ENCODE peak calls at places on chromosomes 1 and 21, in ten cellular contexts. One of them, this sample, is unnamed.

GRCh38 chr1:110383311-110383990 is 7.4 kb downstream of the SLC16A4 start:
- DNase-seq in lower leg skin: no peak
- DNase-seq in cardiac fibroblast: peak
- DNase-seq in fibroblast of the aortic adventitia: peak
- DNase-seq in hepatocyte: no peak
- DNase-seq in CD8-positive, alpha-beta T cell: no peak
- DNase-seq in PC-3: peak
- DNase-seq in tibial artery: no peak
- DNase-seq in thoracic aorta: no peak
- DNase-seq in tibial nerve: no peak
- DNase-seq in this sample: no peak

GRCh38 chr1:47725732-47726495 is 271.3 kb downstream of the TRABD2B start:
- DNase-seq in tibial artery: peak
- DNase-seq in fibroblast of the aortic adventitia: peak
- DNase-seq in tibial nerve: peak
- DNase-seq in CD8-positive, alpha-beta T cell: peak
- DNase-seq in hepatocyte: peak
- DNase-seq in lower leg skin: peak
- DNase-seq in cardiac fibroblast: peak
- DNase-seq in PC-3: peak
- DNase-seq in thoracic aorta: no peak
- DNase-seq in this sample: peak

GRCh38 chr1:56189946-56190920 is 389.1 kb downstream of the PLPP3 start:
- DNase-seq in CD8-positive, alpha-beta T cell: no peak
- DNase-seq in cardiac fibroblast: no peak
- DNase-seq in thoracic aorta: no peak
- DNase-seq in hepatocyte: no peak
- DNase-seq in tibial artery: no peak
- DNase-seq in tibial nerve: no peak
- DNase-seq in fibroblast of the aortic adventitia: no peak
- DNase-seq in lower leg skin: no peak
- DNase-seq in PC-3: no peak
- DNase-seq in this sample: peak

GRCh38 chr1:54600947-54601725 is 22.2 kb downstream of the FAM151A start:
- DNase-seq in thoracic aorta: no peak
- DNase-seq in hepatocyte: no peak
- DNase-seq in lower leg skin: no peak
- DNase-seq in CD8-positive, alpha-beta T cell: no peak
- DNase-seq in tibial nerve: no peak
- DNase-seq in PC-3: no peak
- DNase-seq in tibial artery: no peak
- DNase-seq in cardiac fibroblast: no peak
- DNase-seq in fibroblast of the aortic adventitia: no peak
- DNase-seq in this sample: no peak

GRCh38 chr1:45785583-45785982 is 17.8 kb upstream of the MAST2 start:
- DNase-seq in cardiac fibroblast: no peak
- DNase-seq in CD8-positive, alpha-beta T cell: peak
- DNase-seq in thoracic aorta: no peak
- DNase-seq in fibroblast of the aortic adventitia: no peak
- DNase-seq in PC-3: no peak
- DNase-seq in hepatocyte: no peak
- DNase-seq in lower leg skin: no peak
- DNase-seq in tibial artery: no peak
- DNase-seq in tibial nerve: no peak
- DNase-seq in this sample: no peak

GRCh38 chr1:63651110-63651776 is 58.0 kb downstream of the PGM1 start:
- DNase-seq in hepatocyte: no peak
- DNase-seq in tibial artery: no peak
- DNase-seq in PC-3: peak
- DNase-seq in CD8-positive, alpha-beta T cell: no peak
- DNase-seq in cardiac fibroblast: peak
- DNase-seq in lower leg skin: no peak
- DNase-seq in fibroblast of the aortic adventitia: peak
- DNase-seq in thoracic aorta: no peak
- DNase-seq in tibial nerve: no peak
- DNase-seq in this sample: no peak

GRCh38 chr1:51926171-51926812 is 47.8 kb upstream of the NRDC start:
- DNase-seq in thoracic aorta: no peak
- DNase-seq in tibial artery: no peak
- DNase-seq in hepatocyte: no peak
- DNase-seq in lower leg skin: no peak
- DNase-seq in PC-3: peak
- DNase-seq in fibroblast of the aortic adventitia: peak
- DNase-seq in cardiac fibroblast: peak
- DNase-seq in tibial nerve: no peak
- DNase-seq in CD8-positive, alpha-beta T cell: no peak
- DNase-seq in this sample: no peak

GRCh38 chr1:4690951-4691675 is 36.7 kb downstream of the AJAP1 start:
- DNase-seq in cardiac fibroblast: no peak
- DNase-seq in hepatocyte: no peak
- DNase-seq in PC-3: peak
- DNase-seq in CD8-positive, alpha-beta T cell: no peak
- DNase-seq in lower leg skin: no peak
- DNase-seq in tibial artery: no peak
- DNase-seq in fibroblast of the aortic adventitia: no peak
- DNase-seq in thoracic aorta: no peak
- DNase-seq in tibial nerve: no peak
- DNase-seq in this sample: no peak

GRCh38 chr21:45420623-45421041 is 15.7 kb downstream of the COL18A1 start:
- DNase-seq in CD8-positive, alpha-beta T cell: no peak
- DNase-seq in PC-3: no peak
- DNase-seq in tibial artery: no peak
- DNase-seq in fibroblast of the aortic adventitia: no peak
- DNase-seq in thoracic aorta: no peak
- DNase-seq in lower leg skin: no peak
- DNase-seq in cardiac fibroblast: no peak
- DNase-seq in hepatocyte: peak
- DNase-seq in tibial nerve: no peak
- DNase-seq in this sample: no peak

GRCh38 chr1:58065520-58065919 is 481.0 kb downstream of the OMA1 start:
- DNase-seq in CD8-positive, alpha-beta T cell: no peak
- DNase-seq in tibial nerve: no peak
- DNase-seq in lower leg skin: no peak
- DNase-seq in cardiac fibroblast: no peak
- DNase-seq in fibroblast of the aortic adventitia: no peak
- DNase-seq in thoracic aorta: no peak
- DNase-seq in tibial artery: no peak
- DNase-seq in hepatocyte: no peak
- DNase-seq in PC-3: no peak
- DNase-seq in this sample: peak

GRCh38 chr1:218394416-218394815 is 49.3 kb downstream of the TGFB2 start:
- DNase-seq in tibial nerve: no peak
- DNase-seq in CD8-positive, alpha-beta T cell: no peak
- DNase-seq in PC-3: no peak
- DNase-seq in cardiac fibroblast: no peak
- DNase-seq in thoracic aorta: no peak
- DNase-seq in tibial artery: no peak
- DNase-seq in lower leg skin: no peak
- DNase-seq in hepatocyte: no peak
- DNase-seq in fibroblast of the aortic adventitia: peak
- DNase-seq in this sample: no peak

GRCh38 chr1:220207406-220207805 is 64.8 kb downstream of the RAB3GAP2 start:
- DNase-seq in PC-3: no peak
- DNase-seq in tibial artery: no peak
- DNase-seq in lower leg skin: no peak
- DNase-seq in CD8-positive, alpha-beta T cell: no peak
- DNase-seq in tibial nerve: no peak
- DNase-seq in fibroblast of the aortic adventitia: no peak
- DNase-seq in hepatocyte: no peak
- DNase-seq in thoracic aorta: no peak
- DNase-seq in cardiac fibroblast: no peak
- DNase-seq in this sample: no peak

GRCh38 chr1:244341455-244342450 is 110.0 kb downstream of the ADSS2 start:
- DNase-seq in tibial artery: no peak
- DNase-seq in hepatocyte: peak
- DNase-seq in fibroblast of the aortic adventitia: no peak
- DNase-seq in tibial nerve: no peak
- DNase-seq in PC-3: peak
- DNase-seq in thoracic aorta: no peak
- DNase-seq in lower leg skin: no peak
- DNase-seq in CD8-positive, alpha-beta T cell: no peak
- DNase-seq in cardiac fibroblast: no peak
- DNase-seq in this sample: peak

GRCh38 chr1:111990878-111991760 is 1.7 kb upstream of the KCND3 start:
- DNase-seq in tibial artery: peak
- DNase-seq in tibial nerve: no peak
- DNase-seq in CD8-positive, alpha-beta T cell: no peak
- DNase-seq in lower leg skin: peak
- DNase-seq in PC-3: peak
- DNase-seq in hepatocyte: peak
- DNase-seq in fibroblast of the aortic adventitia: peak
- DNase-seq in thoracic aorta: peak
- DNase-seq in cardiac fibroblast: peak
- DNase-seq in this sample: peak

GRCh38 chr1:65979145-65979544 is 186.4 kb downstream of the PDE4B start:
- DNase-seq in fibroblast of the aortic adventitia: peak
- DNase-seq in tibial nerve: no peak
- DNase-seq in hepatocyte: peak
- DNase-seq in CD8-positive, alpha-beta T cell: no peak
- DNase-seq in tibial artery: no peak
- DNase-seq in PC-3: peak
- DNase-seq in thoracic aorta: no peak
- DNase-seq in lower leg skin: no peak
- DNase-seq in cardiac fibroblast: peak
- DNase-seq in this sample: peak

GRCh38 chr21:42781981-42782722 is 97.2 kb downstream of the WDR4 start:
- DNase-seq in lower leg skin: no peak
- DNase-seq in tibial nerve: no peak
- DNase-seq in thoracic aorta: no peak
- DNase-seq in tibial artery: no peak
- DNase-seq in CD8-positive, alpha-beta T cell: no peak
- DNase-seq in cardiac fibroblast: no peak
- DNase-seq in PC-3: no peak
- DNase-seq in fibroblast of the aortic adventitia: no peak
- DNase-seq in hepatocyte: no peak
- DNase-seq in this sample: no peak
- TF ChIP-seq CTCF in lower leg skin: no peak
- TF ChIP-seq CTCF in tibial nerve: no peak
- TF ChIP-seq CTCF in thoracic aorta: no peak
- TF ChIP-seq CTCF in tibial artery: no peak
- TF ChIP-seq CTCF in CD8-positive, alpha-beta T cell: no peak
- TF ChIP-seq CTCF in cardiac fibroblast: no peak
- TF ChIP-seq CTCF in PC-3: no peak
- TF ChIP-seq CTCF in fibroblast of the aortic adventitia: no peak
- TF ChIP-seq CTCF in hepatocyte: no peak
- TF ChIP-seq CTCF in this sample: no peak

GRCh38 chr1:215076312-215076711 is 6.2 kb upstream of the KCNK2 start:
- DNase-seq in PC-3: peak
- DNase-seq in CD8-positive, alpha-beta T cell: no peak
- DNase-seq in thoracic aorta: no peak
- DNase-seq in hepatocyte: peak
- DNase-seq in tibial artery: no peak
- DNase-seq in tibial nerve: no peak
- DNase-seq in fibroblast of the aortic adventitia: peak
- DNase-seq in lower leg skin: no peak
- DNase-seq in cardiac fibroblast: peak
- DNase-seq in this sample: peak
- TF ChIP-seq CTCF in PC-3: peak
- TF ChIP-seq CTCF in CD8-positive, alpha-beta T cell: no peak
- TF ChIP-seq CTCF in thoracic aorta: no peak
- TF ChIP-seq CTCF in hepatocyte: peak
- TF ChIP-seq CTCF in tibial artery: no peak
- TF ChIP-seq CTCF in tibial nerve: no peak
- TF ChIP-seq CTCF in fibroblast of the aortic adventitia: peak
- TF ChIP-seq CTCF in lower leg skin: no peak
- TF ChIP-seq CTCF in cardiac fibroblast: peak
- TF ChIP-seq CTCF in this sample: peak

DNA sequence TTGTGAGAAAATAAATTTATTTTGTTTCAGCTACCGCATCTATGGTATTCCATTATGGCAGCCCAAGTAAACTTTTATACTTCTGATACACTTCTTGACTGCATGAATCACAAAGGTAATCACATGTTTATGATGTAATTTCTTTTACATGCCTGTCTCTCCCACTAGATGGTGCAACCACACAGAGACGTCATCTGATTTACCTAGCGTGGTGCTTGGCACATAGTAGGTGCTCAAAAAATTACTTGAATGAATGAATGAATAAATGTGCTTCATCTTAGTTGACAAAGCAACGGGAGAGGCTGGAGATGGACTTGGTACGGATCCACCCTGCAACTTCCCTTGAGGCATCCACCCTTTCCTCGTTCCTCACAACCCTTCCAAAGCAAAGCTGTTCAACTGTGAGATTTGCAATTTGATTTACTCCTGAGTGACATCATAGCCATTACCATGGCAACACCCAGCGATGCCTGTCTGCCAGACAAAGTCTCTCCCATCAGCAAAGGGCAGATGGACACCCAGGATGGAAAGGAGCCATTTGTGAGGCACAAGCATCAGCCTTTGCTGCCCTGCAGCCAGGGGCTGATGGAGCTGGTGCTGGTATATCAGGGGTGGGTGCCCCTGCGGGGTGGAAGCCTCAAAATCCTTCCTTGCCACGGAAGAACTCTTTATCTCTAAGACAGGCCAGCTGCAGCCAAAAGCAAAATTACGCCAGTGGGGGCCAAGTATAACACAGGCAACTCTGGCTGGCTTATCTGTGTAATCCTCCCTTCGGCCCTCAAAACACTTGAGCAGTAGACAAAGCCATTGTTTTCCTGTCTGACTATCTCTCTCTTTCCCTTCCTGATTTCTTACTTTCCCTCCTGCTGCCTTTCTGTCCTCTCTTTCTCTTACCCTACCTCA is 18.9 kb upstream of the VWA5B1 start:
- DNase-seq in fibroblast of the aortic adventitia: peak
- DNase-seq in hepatocyte: no peak
- DNase-seq in tibial nerve: no peak
- DNase-seq in tibial artery: no peak
- DNase-seq in cardiac fibroblast: peak
- DNase-seq in lower leg skin: no peak
- DNase-seq in thoracic aorta: no peak
- DNase-seq in PC-3: peak
- DNase-seq in CD8-positive, alpha-beta T cell: no peak
- DNase-seq in this sample: no peak
- TF ChIP-seq CTCF in fibroblast of the aortic adventitia: no peak
- TF ChIP-seq CTCF in hepatocyte: peak
- TF ChIP-seq CTCF in tibial nerve: no peak
- TF ChIP-seq CTCF in tibial artery: no peak
- TF ChIP-seq CTCF in cardiac fibroblast: no peak
- TF ChIP-seq CTCF in lower leg skin: no peak
- TF ChIP-seq CTCF in thoracic aorta: no peak
- TF ChIP-seq CTCF in PC-3: peak
- TF ChIP-seq CTCF in CD8-positive, alpha-beta T cell: no peak
- TF ChIP-seq CTCF in this sample: no peak

DNA sequence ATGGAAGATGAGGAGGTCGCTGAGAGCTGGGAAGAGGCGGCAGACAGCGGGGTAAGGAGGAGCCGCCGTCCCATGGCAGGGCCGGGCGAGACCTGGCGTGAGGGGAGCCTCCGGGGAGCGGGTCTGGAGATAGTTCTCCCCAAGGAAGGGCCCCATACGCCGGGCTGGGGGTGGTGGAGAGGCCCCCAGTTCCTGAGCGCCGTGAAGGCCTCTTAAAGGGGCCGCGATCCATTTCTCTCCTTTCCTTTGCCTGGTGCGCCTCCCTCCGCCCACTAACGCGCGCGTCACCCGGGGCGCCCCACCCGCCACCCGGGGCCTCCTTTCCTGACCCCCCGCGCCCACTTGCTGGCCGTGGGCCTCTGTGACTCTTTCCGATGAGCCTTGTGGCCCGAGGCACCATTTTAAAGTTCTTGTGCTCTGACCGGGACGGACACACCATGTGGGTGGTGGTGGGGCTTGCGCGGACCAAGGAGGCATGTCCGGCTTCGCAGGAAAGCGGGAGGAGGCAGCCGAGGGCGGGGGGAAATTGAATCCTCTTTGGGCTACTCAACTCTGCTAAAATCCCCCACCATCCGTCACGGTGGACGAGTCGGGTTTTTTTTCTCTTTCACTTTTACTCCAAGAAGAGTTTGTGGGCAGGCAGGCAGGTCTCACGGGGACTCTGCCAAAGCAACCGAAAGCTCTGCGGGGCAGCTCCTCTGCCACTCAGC is 371 bp downstream of the SZRD1 start:
- DNase-seq in tibial artery: peak
- DNase-seq in hepatocyte: peak
- DNase-seq in lower leg skin: peak
- DNase-seq in cardiac fibroblast: peak
- DNase-seq in fibroblast of the aortic adventitia: peak
- DNase-seq in thoracic aorta: peak
- DNase-seq in PC-3: peak
- DNase-seq in tibial nerve: peak
- DNase-seq in CD8-positive, alpha-beta T cell: peak
- DNase-seq in this sample: peak
- TF ChIP-seq CTCF in tibial artery: no peak
- TF ChIP-seq CTCF in hepatocyte: no peak
- TF ChIP-seq CTCF in lower leg skin: no peak
- TF ChIP-seq CTCF in cardiac fibroblast: no peak
- TF ChIP-seq CTCF in fibroblast of the aortic adventitia: no peak
- TF ChIP-seq CTCF in thoracic aorta: peak
- TF ChIP-seq CTCF in PC-3: no peak
- TF ChIP-seq CTCF in tibial nerve: peak
- TF ChIP-seq CTCF in CD8-positive, alpha-beta T cell: no peak
- TF ChIP-seq CTCF in this sample: no peak